ENCODE peak calls at places on chromosomes 13 and 19, in four cellular contexts. U is astrocyte of the spinal cord, X is fibroblast of the aortic adventitia, A is mesothelial cell of epicardium. G is an unnamed sample.

GRCh38 chr13:101453784-101454201 is 1.3 kb downstream of the ITGBL1 start:
- DNase-seq in U (no peak), X (no peak), A (no peak), G (no peak)

GRCh38 chr19:2374808-2375207 is 14.7 kb downstream of the TMPRSS9 start:
- DNase-seq in U (no peak), X (peak), A (no peak), G (no peak)

GRCh38 chr13:113561417-113562084 is 23.0 kb upstream of the TFDP1 start:
- DNase-seq in U (no peak), X (no peak), A (no peak), G (no peak)

GRCh38 chr13:93535256-93535655 is 308.6 kb downstream of the GPC6 start:
- DNase-seq in U (peak), X (peak), A (no peak), G (peak)

GRCh38 chr13:34864650-34865049 is 77.4 kb upstream of the NBEA start:
- DNase-seq in U (no peak), X (no peak), A (no peak), G (peak)

GRCh38 chr13:111937763-111938375 is 129.1 kb upstream of the SOX1 start:
- DNase-seq in U (no peak), X (no peak), A (peak), G (no peak)

GRCh38 chr13:101846701-101847100 is 394.2 kb downstream of the ITGBL1 start:
- DNase-seq in U (no peak), X (no peak), A (no peak), G (no peak)

GRCh38 chr19:18203408-18203862 is 407 bp downstream of the RAB3A start:
- DNase-seq in U (no peak), X (no peak), A (no peak), G (no peak)

GRCh38 chr13:77919351-77920294 is 992 bp upstream of the EDNRB start:
- DNase-seq in U (peak), X (peak), A (peak), G (peak)

GRCh38 chr19:30784850-30785459 is 412.8 kb downstream of the ZNF536 start:
- DNase-seq in U (no peak), X (peak), A (peak), G (no peak)

GRCh38 chr19:45455707-45456499 is 11.9 kb upstream of the FOSB start:
- DNase-seq in U (peak), X (peak), A (peak), G (peak)

GRCh38 chr13:97976551-97977375 is 23.3 kb downstream of the IPO5 start:
- DNase-seq in U (no peak), X (no peak), A (no peak), G (no peak)

GRCh38 chr19:31591258-31591657 is 242.0 kb upstream of the TSHZ3 start:
- DNase-seq in U (no peak), X (no peak), A (no peak), G (no peak)

GRCh38 chr13:59750860-59751259 is 412.9 kb downstream of the DIAPH3 start:
- DNase-seq in U (peak), X (peak), A (peak), G (peak)

GRCh38 chr19:11382898-11383705 is 1.0 kb downstream of the EPOR start:
- DNase-seq in U (no peak), X (no peak), A (no peak), G (no peak)

GRCh38 chr13:23645851-23646250 is 75.6 kb downstream of the TNFRSF19 start:
- DNase-seq in U (no peak), X (no peak), A (no peak), G (no peak)

GRCh38 chr13:27481766-27482165 is 31.4 kb upstream of the MTIF3 start:
- DNase-seq in U (peak), X (peak), A (peak), G (no peak)

GRCh38 chr13:50512602-50513527 is 330.6 kb downstream of the DLEU7 start:
- DNase-seq in U (peak), X (peak), A (no peak), G (peak)

GRCh38 chr19:13018037-13018914 is 23.0 kb downstream of the NFIX start:
- DNase-seq in U (peak), X (peak), A (no peak), G (peak)

GRCh38 chr13:101785858-101786257 is 333.4 kb downstream of the ITGBL1 start:
- DNase-seq in U (peak), X (no peak), A (no peak), G (peak)

GRCh38 chr13:110925023-110925608 is 10.2 kb upstream of the ANKRD10 start:
- DNase-seq in U (peak), X (no peak), A (no peak), G (no peak)

GRCh38 chr13:100409132-100409531 is 179.5 kb downstream of the GGACT start:
- DNase-seq in U (peak), X (peak), A (no peak), G (no peak)

GRCh38 chr19:6613711-6614110 is 22.8 kb upstream of the CD70 start:
- DNase-seq in U (no peak), X (peak), A (no peak), G (peak)

GRCh38 chr19:7916137-7916907 is 1.7 kb downstream of the TGFBR3L start:
- DNase-seq in U (no peak), X (no peak), A (peak), G (no peak)

GRCh38 chr19:55459551-55459949 is 1.9 kb downstream of the ISOC2 start:
- DNase-seq in U (no peak), X (no peak), A (no peak), G (no peak)

GRCh38 chr13:98827449-98827848 is 75.0 kb upstream of the SLC15A1 start:
- DNase-seq in U (no peak), X (no peak), A (no peak), G (no peak)

GRCh38 chr19:55088543-55089265 is 13.0 kb downstream of the EPS8L1 start:
- DNase-seq in U (peak), X (peak), A (peak), G (peak)

GRCh38 chr13:80048030-80048429 is 292.9 kb downstream of the SPRY2 start:
- DNase-seq in U (peak), X (peak), A (no peak), G (no peak)

GRCh38 chr19:50266896-50267295 is 62.3 kb downstream of the KCNC3 start:
- DNase-seq in U (no peak), X (no peak), A (no peak), G (no peak)

GRCh38 chr19:371501-372160 is 27.0 kb upstream of the MIER2 start:
- DNase-seq in U (no peak), X (no peak), A (no peak), G (no peak)

GRCh38 chr13:114119196-114119595 is 13.2 kb downstream of the RASA3 start:
- DNase-seq in U (peak), X (peak), A (peak), G (peak)

G was measured in fibroblast of lung.